ENCODE peak calls at places on chromosomes 6 and 20, in ten cellular contexts. One of them, this sample, is unnamed.
A peak's percentile ranks its signal among the peaks of the same experiment; 100 is the strongest.

GRCh38 chr6:106334646-106335448 is 9.3 kb upstream of the ATG5 start:
- DNase-seq in iPS-NIHi11: peak; percentile 66
- DNase-seq in activated T-helper 1 cell treated with Interleukin-2 at 50 U/mL for 16 hours: peak; percentile 12
- DNase-seq in fibroblast of pulmonary artery: peak; percentile 61
- DNase-seq in putamen: no peak
- DNase-seq in stimulated activated CD4-positive, alpha-beta T cell treated with anti-CD3 and anti-CD28 coated beads, TNF-alpha, amount 100 ng/mL, for 1 hour: peak; percentile 21
- DNase-seq in left colon: peak; percentile 47
- DNase-seq in nephron progenitor cell: peak; percentile 36
- DNase-seq in amniotic stem cell: peak; percentile 22
- DNase-seq in NB4: peak; percentile 66
- DNase-seq in this sample: peak; percentile 72

GRCh38 chr20:35011589-35012226 is 56.0 kb downstream of the MYH7B start:
- DNase-seq in iPS-NIHi11: no peak
- DNase-seq in activated T-helper 1 cell treated with Interleukin-2 at 50 U/mL for 16 hours: no peak
- DNase-seq in fibroblast of pulmonary artery: no peak
- DNase-seq in putamen: no peak
- DNase-seq in stimulated activated CD4-positive, alpha-beta T cell treated with anti-CD3 and anti-CD28 coated beads, TNF-alpha, amount 100 ng/mL, for 1 hour: no peak
- DNase-seq in left colon: no peak
- DNase-seq in nephron progenitor cell: no peak
- DNase-seq in amniotic stem cell: no peak
- DNase-seq in NB4: no peak
- DNase-seq in this sample: peak; percentile 30

GRCh38 chr6:24219670-24220069 is 93.7 kb downstream of the NRSN1 start:
- DNase-seq in iPS-NIHi11: no peak
- DNase-seq in activated T-helper 1 cell treated with Interleukin-2 at 50 U/mL for 16 hours: no peak
- DNase-seq in fibroblast of pulmonary artery: no peak
- DNase-seq in putamen: no peak
- DNase-seq in stimulated activated CD4-positive, alpha-beta T cell treated with anti-CD3 and anti-CD28 coated beads, TNF-alpha, amount 100 ng/mL, for 1 hour: no peak
- DNase-seq in left colon: no peak
- DNase-seq in nephron progenitor cell: no peak
- DNase-seq in amniotic stem cell: no peak
- DNase-seq in NB4: no peak
- DNase-seq in this sample: no peak

GRCh38 chr20:20052074-20052970 is at the start of the genes CFAP61 and CRNKL1:
- DNase-seq in iPS-NIHi11: peak; percentile 93
- DNase-seq in activated T-helper 1 cell treated with Interleukin-2 at 50 U/mL for 16 hours: peak; percentile 93
- DNase-seq in fibroblast of pulmonary artery: peak; percentile 98
- DNase-seq in putamen: peak; percentile 96
- DNase-seq in stimulated activated CD4-positive, alpha-beta T cell treated with anti-CD3 and anti-CD28 coated beads, TNF-alpha, amount 100 ng/mL, for 1 hour: peak; percentile 92
- DNase-seq in left colon: peak; percentile 99
- DNase-seq in nephron progenitor cell: peak; percentile 96
- DNase-seq in amniotic stem cell: peak; percentile 85
- DNase-seq in NB4: peak; percentile 98
- DNase-seq in this sample: peak; percentile 99

GRCh38 chr6:35146453-35146852 is 5.3 kb upstream of the TCP11 start:
- DNase-seq in iPS-NIHi11: peak; percentile 47
- DNase-seq in activated T-helper 1 cell treated with Interleukin-2 at 50 U/mL for 16 hours: no peak
- DNase-seq in fibroblast of pulmonary artery: peak; percentile 68
- DNase-seq in putamen: peak; percentile 56
- DNase-seq in stimulated activated CD4-positive, alpha-beta T cell treated with anti-CD3 and anti-CD28 coated beads, TNF-alpha, amount 100 ng/mL, for 1 hour: no peak
- DNase-seq in left colon: peak; percentile 61
- DNase-seq in nephron progenitor cell: peak; percentile 47
- DNase-seq in amniotic stem cell: no peak
- DNase-seq in NB4: peak; percentile 76
- DNase-seq in this sample: peak; percentile 59

GRCh38 chr20:60040471-60041162 is 82.4 kb downstream of the CDH26 start:
- DNase-seq in iPS-NIHi11: no peak
- DNase-seq in activated T-helper 1 cell treated with Interleukin-2 at 50 U/mL for 16 hours: no peak
- DNase-seq in fibroblast of pulmonary artery: no peak
- DNase-seq in putamen: no peak
- DNase-seq in stimulated activated CD4-positive, alpha-beta T cell treated with anti-CD3 and anti-CD28 coated beads, TNF-alpha, amount 100 ng/mL, for 1 hour: no peak
- DNase-seq in left colon: no peak
- DNase-seq in nephron progenitor cell: no peak
- DNase-seq in amniotic stem cell: no peak
- DNase-seq in NB4: no peak
- DNase-seq in this sample: no peak

GRCh38 chr6:6811151-6812002 is 222.9 kb downstream of the LY86 start:
- DNase-seq in iPS-NIHi11: peak; percentile 76
- DNase-seq in activated T-helper 1 cell treated with Interleukin-2 at 50 U/mL for 16 hours: no peak
- DNase-seq in fibroblast of pulmonary artery: peak; percentile 89
- DNase-seq in putamen: no peak
- DNase-seq in stimulated activated CD4-positive, alpha-beta T cell treated with anti-CD3 and anti-CD28 coated beads, TNF-alpha, amount 100 ng/mL, for 1 hour: no peak
- DNase-seq in left colon: peak; percentile 56
- DNase-seq in nephron progenitor cell: no peak
- DNase-seq in amniotic stem cell: no peak
- DNase-seq in NB4: peak; percentile 52
- DNase-seq in this sample: peak; percentile 18

GRCh38 chr20:33826270-33826897 is 15.2 kb downstream of the CHMP4B start:
- DNase-seq in iPS-NIHi11: peak; percentile 70
- DNase-seq in activated T-helper 1 cell treated with Interleukin-2 at 50 U/mL for 16 hours: no peak
- DNase-seq in fibroblast of pulmonary artery: no peak
- DNase-seq in putamen: no peak
- DNase-seq in stimulated activated CD4-positive, alpha-beta T cell treated with anti-CD3 and anti-CD28 coated beads, TNF-alpha, amount 100 ng/mL, for 1 hour: no peak
- DNase-seq in left colon: no peak
- DNase-seq in nephron progenitor cell: no peak
- DNase-seq in amniotic stem cell: no peak
- DNase-seq in NB4: no peak
- DNase-seq in this sample: no peak

GRCh38 chr20:49695830-49696229 is 17.8 kb downstream of the B4GALT5 start:
- DNase-seq in iPS-NIHi11: no peak
- DNase-seq in activated T-helper 1 cell treated with Interleukin-2 at 50 U/mL for 16 hours: no peak
- DNase-seq in fibroblast of pulmonary artery: no peak
- DNase-seq in putamen: no peak
- DNase-seq in stimulated activated CD4-positive, alpha-beta T cell treated with anti-CD3 and anti-CD28 coated beads, TNF-alpha, amount 100 ng/mL, for 1 hour: no peak
- DNase-seq in left colon: no peak
- DNase-seq in nephron progenitor cell: no peak
- DNase-seq in amniotic stem cell: no peak
- DNase-seq in NB4: no peak
- DNase-seq in this sample: no peak

GRCh38 chr6:82875573-82876185 is 190.0 kb downstream of the UBE3D start:
- DNase-seq in iPS-NIHi11: no peak
- DNase-seq in activated T-helper 1 cell treated with Interleukin-2 at 50 U/mL for 16 hours: no peak
- DNase-seq in fibroblast of pulmonary artery: peak; percentile 63
- DNase-seq in putamen: no peak
- DNase-seq in stimulated activated CD4-positive, alpha-beta T cell treated with anti-CD3 and anti-CD28 coated beads, TNF-alpha, amount 100 ng/mL, for 1 hour: no peak
- DNase-seq in left colon: no peak
- DNase-seq in nephron progenitor cell: no peak
- DNase-seq in amniotic stem cell: peak; percentile 11
- DNase-seq in NB4: no peak
- DNase-seq in this sample: no peak

GRCh38 chr6:47161176-47161687 is 119.1 kb upstream of the ADGRF1 start:
- DNase-seq in iPS-NIHi11: no peak
- DNase-seq in activated T-helper 1 cell treated with Interleukin-2 at 50 U/mL for 16 hours: no peak
- DNase-seq in fibroblast of pulmonary artery: peak; percentile 63
- DNase-seq in putamen: peak; percentile 26
- DNase-seq in stimulated activated CD4-positive, alpha-beta T cell treated with anti-CD3 and anti-CD28 coated beads, TNF-alpha, amount 100 ng/mL, for 1 hour: no peak
- DNase-seq in left colon: no peak
- DNase-seq in nephron progenitor cell: no peak
- DNase-seq in amniotic stem cell: peak; percentile 22
- DNase-seq in NB4: peak; percentile 83
- DNase-seq in this sample: no peak

GRCh38 chr20:4932061-4932460 is 69.2 kb downstream of the SLC23A2 start:
- DNase-seq in iPS-NIHi11: no peak
- DNase-seq in activated T-helper 1 cell treated with Interleukin-2 at 50 U/mL for 16 hours: no peak
- DNase-seq in fibroblast of pulmonary artery: no peak
- DNase-seq in putamen: no peak
- DNase-seq in stimulated activated CD4-positive, alpha-beta T cell treated with anti-CD3 and anti-CD28 coated beads, TNF-alpha, amount 100 ng/mL, for 1 hour: no peak
- DNase-seq in left colon: no peak
- DNase-seq in nephron progenitor cell: no peak
- DNase-seq in amniotic stem cell: no peak
- DNase-seq in NB4: no peak
- DNase-seq in this sample: no peak

GRCh38 chr20:61954276-61955021 is 111.2 kb downstream of the TAF4 start:
- DNase-seq in iPS-NIHi11: no peak
- DNase-seq in activated T-helper 1 cell treated with Interleukin-2 at 50 U/mL for 16 hours: no peak
- DNase-seq in fibroblast of pulmonary artery: no peak
- DNase-seq in putamen: no peak
- DNase-seq in stimulated activated CD4-positive, alpha-beta T cell treated with anti-CD3 and anti-CD28 coated beads, TNF-alpha, amount 100 ng/mL, for 1 hour: no peak
- DNase-seq in left colon: no peak
- DNase-seq in nephron progenitor cell: no peak
- DNase-seq in amniotic stem cell: no peak
- DNase-seq in NB4: no peak
- DNase-seq in this sample: no peak

GRCh38 chr20:63457737-63458136 is 14.7 kb downstream of the KCNQ2 start:
- DNase-seq in iPS-NIHi11: no peak
- DNase-seq in activated T-helper 1 cell treated with Interleukin-2 at 50 U/mL for 16 hours: no peak
- DNase-seq in fibroblast of pulmonary artery: no peak
- DNase-seq in putamen: no peak
- DNase-seq in stimulated activated CD4-positive, alpha-beta T cell treated with anti-CD3 and anti-CD28 coated beads, TNF-alpha, amount 100 ng/mL, for 1 hour: no peak
- DNase-seq in left colon: peak; percentile 14
- DNase-seq in nephron progenitor cell: no peak
- DNase-seq in amniotic stem cell: no peak
- DNase-seq in NB4: peak; percentile 58
- DNase-seq in this sample: no peak

GRCh38 chr20:37796733-37797132 is 102.9 kb downstream of the CTNNBL1 start:
- DNase-seq in iPS-NIHi11: no peak
- DNase-seq in activated T-helper 1 cell treated with Interleukin-2 at 50 U/mL for 16 hours: no peak
- DNase-seq in fibroblast of pulmonary artery: no peak
- DNase-seq in putamen: no peak
- DNase-seq in stimulated activated CD4-positive, alpha-beta T cell treated with anti-CD3 and anti-CD28 coated beads, TNF-alpha, amount 100 ng/mL, for 1 hour: no peak
- DNase-seq in left colon: no peak
- DNase-seq in nephron progenitor cell: no peak
- DNase-seq in amniotic stem cell: no peak
- DNase-seq in NB4: no peak
- DNase-seq in this sample: no peak

GRCh38 chr6:12279322-12280098 is 10.7 kb upstream of the EDN1 start:
- DNase-seq in iPS-NIHi11: no peak
- DNase-seq in activated T-helper 1 cell treated with Interleukin-2 at 50 U/mL for 16 hours: no peak
- DNase-seq in fibroblast of pulmonary artery: no peak
- DNase-seq in putamen: no peak
- DNase-seq in stimulated activated CD4-positive, alpha-beta T cell treated with anti-CD3 and anti-CD28 coated beads, TNF-alpha, amount 100 ng/mL, for 1 hour: no peak
- DNase-seq in left colon: no peak
- DNase-seq in nephron progenitor cell: no peak
- DNase-seq in amniotic stem cell: no peak
- DNase-seq in NB4: no peak
- DNase-seq in this sample: no peak

GRCh38 chr6:88361298-88361697 is 195.2 kb upstream of the CNR1 start:
- DNase-seq in iPS-NIHi11: no peak
- DNase-seq in activated T-helper 1 cell treated with Interleukin-2 at 50 U/mL for 16 hours: no peak
- DNase-seq in fibroblast of pulmonary artery: no peak
- DNase-seq in putamen: no peak
- DNase-seq in stimulated activated CD4-positive, alpha-beta T cell treated with anti-CD3 and anti-CD28 coated beads, TNF-alpha, amount 100 ng/mL, for 1 hour: no peak
- DNase-seq in left colon: no peak
- DNase-seq in nephron progenitor cell: no peak
- DNase-seq in amniotic stem cell: no peak
- DNase-seq in NB4: no peak
- DNase-seq in this sample: no peak

GRCh38 chr6:109450801-109451200 is 4.8 kb downstream of the MICAL1 start:
- DNase-seq in iPS-NIHi11: no peak
- DNase-seq in activated T-helper 1 cell treated with Interleukin-2 at 50 U/mL for 16 hours: no peak
- DNase-seq in fibroblast of pulmonary artery: no peak
- DNase-seq in putamen: no peak
- DNase-seq in stimulated activated CD4-positive, alpha-beta T cell treated with anti-CD3 and anti-CD28 coated beads, TNF-alpha, amount 100 ng/mL, for 1 hour: no peak
- DNase-seq in left colon: no peak
- DNase-seq in nephron progenitor cell: no peak
- DNase-seq in amniotic stem cell: no peak
- DNase-seq in NB4: no peak
- DNase-seq in this sample: no peak

GRCh38 chr20:58081842-58082241 is 146.6 kb downstream of the ANKRD60 start:
- DNase-seq in iPS-NIHi11: no peak
- DNase-seq in activated T-helper 1 cell treated with Interleukin-2 at 50 U/mL for 16 hours: no peak
- DNase-seq in fibroblast of pulmonary artery: peak; percentile 50
- DNase-seq in putamen: no peak
- DNase-seq in stimulated activated CD4-positive, alpha-beta T cell treated with anti-CD3 and anti-CD28 coated beads, TNF-alpha, amount 100 ng/mL, for 1 hour: no peak
- DNase-seq in left colon: no peak
- DNase-seq in nephron progenitor cell: no peak
- DNase-seq in amniotic stem cell: no peak
- DNase-seq in NB4: no peak
- DNase-seq in this sample: no peak

GRCh38 chr20:50678213-50678898 is 13.0 kb downstream of the RIPOR3 start:
- DNase-seq in iPS-NIHi11: no peak
- DNase-seq in activated T-helper 1 cell treated with Interleukin-2 at 50 U/mL for 16 hours: no peak
- DNase-seq in fibroblast of pulmonary artery: peak; percentile 85
- DNase-seq in putamen: no peak
- DNase-seq in stimulated activated CD4-positive, alpha-beta T cell treated with anti-CD3 and anti-CD28 coated beads, TNF-alpha, amount 100 ng/mL, for 1 hour: no peak
- DNase-seq in left colon: peak; percentile 49
- DNase-seq in nephron progenitor cell: no peak
- DNase-seq in amniotic stem cell: no peak
- DNase-seq in NB4: peak; percentile 43
- DNase-seq in this sample: peak; percentile 85

GRCh38 chr6:83958250-83958685 is 75.3 kb upstream of the MRAP2 start:
- DNase-seq in iPS-NIHi11: no peak
- DNase-seq in activated T-helper 1 cell treated with Interleukin-2 at 50 U/mL for 16 hours: no peak
- DNase-seq in fibroblast of pulmonary artery: no peak
- DNase-seq in putamen: no peak
- DNase-seq in stimulated activated CD4-positive, alpha-beta T cell treated with anti-CD3 and anti-CD28 coated beads, TNF-alpha, amount 100 ng/mL, for 1 hour: no peak
- DNase-seq in left colon: no peak
- DNase-seq in nephron progenitor cell: no peak
- DNase-seq in amniotic stem cell: no peak
- DNase-seq in NB4: no peak
- DNase-seq in this sample: no peak

GRCh38 chr6:106223300-106223930 is 102.1 kb downstream of the ATG5 start:
- DNase-seq in iPS-NIHi11: peak; percentile 17
- DNase-seq in activated T-helper 1 cell treated with Interleukin-2 at 50 U/mL for 16 hours: peak; percentile 28
- DNase-seq in fibroblast of pulmonary artery: peak; percentile 85
- DNase-seq in putamen: peak; percentile 50
- DNase-seq in stimulated activated CD4-positive, alpha-beta T cell treated with anti-CD3 and anti-CD28 coated beads, TNF-alpha, amount 100 ng/mL, for 1 hour: peak; percentile 25
- DNase-seq in left colon: peak; percentile 82
- DNase-seq in nephron progenitor cell: peak; percentile 61
- DNase-seq in amniotic stem cell: peak; percentile 56
- DNase-seq in NB4: peak; percentile 76
- DNase-seq in this sample: peak; percentile 92

GRCh38 chr6:108080010-108080780 is 5.7 kb upstream of the OSTM1 start:
- DNase-seq in iPS-NIHi11: no peak
- DNase-seq in activated T-helper 1 cell treated with Interleukin-2 at 50 U/mL for 16 hours: no peak
- DNase-seq in fibroblast of pulmonary artery: peak; percentile 63
- DNase-seq in putamen: no peak
- DNase-seq in stimulated activated CD4-positive, alpha-beta T cell treated with anti-CD3 and anti-CD28 coated beads, TNF-alpha, amount 100 ng/mL, for 1 hour: no peak
- DNase-seq in left colon: no peak
- DNase-seq in nephron progenitor cell: no peak
- DNase-seq in amniotic stem cell: peak; percentile 12
- DNase-seq in NB4: no peak
- DNase-seq in this sample: no peak

GRCh38 chr6:34610819-34611477 is 54.8 kb upstream of the SPDEF start:
- DNase-seq in iPS-NIHi11: no peak
- DNase-seq in activated T-helper 1 cell treated with Interleukin-2 at 50 U/mL for 16 hours: no peak
- DNase-seq in fibroblast of pulmonary artery: peak; percentile 87
- DNase-seq in putamen: no peak
- DNase-seq in stimulated activated CD4-positive, alpha-beta T cell treated with anti-CD3 and anti-CD28 coated beads, TNF-alpha, amount 100 ng/mL, for 1 hour: no peak
- DNase-seq in left colon: no peak
- DNase-seq in nephron progenitor cell: no peak
- DNase-seq in amniotic stem cell: peak; percentile 34
- DNase-seq in NB4: peak; percentile 15
- DNase-seq in this sample: no peak

GRCh38 chr6:128074561-128074960 is 173.7 kb upstream of the THEMIS start:
- DNase-seq in iPS-NIHi11: no peak
- DNase-seq in activated T-helper 1 cell treated with Interleukin-2 at 50 U/mL for 16 hours: no peak
- DNase-seq in fibroblast of pulmonary artery: no peak
- DNase-seq in putamen: no peak
- DNase-seq in stimulated activated CD4-positive, alpha-beta T cell treated with anti-CD3 and anti-CD28 coated beads, TNF-alpha, amount 100 ng/mL, for 1 hour: no peak
- DNase-seq in left colon: no peak
- DNase-seq in nephron progenitor cell: no peak
- DNase-seq in amniotic stem cell: no peak
- DNase-seq in NB4: no peak
- DNase-seq in this sample: no peak

GRCh38 chr20:51333971-51334370 is 208.5 kb downstream of the NFATC2 start:
- DNase-seq in iPS-NIHi11: no peak
- DNase-seq in activated T-helper 1 cell treated with Interleukin-2 at 50 U/mL for 16 hours: no peak
- DNase-seq in fibroblast of pulmonary artery: no peak
- DNase-seq in putamen: no peak
- DNase-seq in stimulated activated CD4-positive, alpha-beta T cell treated with anti-CD3 and anti-CD28 coated beads, TNF-alpha, amount 100 ng/mL, for 1 hour: no peak
- DNase-seq in left colon: no peak
- DNase-seq in nephron progenitor cell: no peak
- DNase-seq in amniotic stem cell: no peak
- DNase-seq in NB4: no peak
- DNase-seq in this sample: no peak

GRCh38 chr20:57198359-57199072 is 67.9 kb downstream of the BMP7 start:
- DNase-seq in iPS-NIHi11: peak; percentile 57
- DNase-seq in activated T-helper 1 cell treated with Interleukin-2 at 50 U/mL for 16 hours: no peak
- DNase-seq in fibroblast of pulmonary artery: no peak
- DNase-seq in putamen: no peak
- DNase-seq in stimulated activated CD4-positive, alpha-beta T cell treated with anti-CD3 and anti-CD28 coated beads, TNF-alpha, amount 100 ng/mL, for 1 hour: no peak
- DNase-seq in left colon: no peak
- DNase-seq in nephron progenitor cell: peak; percentile 41
- DNase-seq in amniotic stem cell: no peak
- DNase-seq in NB4: peak; percentile 31
- DNase-seq in this sample: no peak

GRCh38 chr6:218153-219018 is 73.9 kb upstream of the DUSP22 start:
- DNase-seq in iPS-NIHi11: no peak
- DNase-seq in activated T-helper 1 cell treated with Interleukin-2 at 50 U/mL for 16 hours: no peak
- DNase-seq in fibroblast of pulmonary artery: no peak
- DNase-seq in putamen: no peak
- DNase-seq in stimulated activated CD4-positive, alpha-beta T cell treated with anti-CD3 and anti-CD28 coated beads, TNF-alpha, amount 100 ng/mL, for 1 hour: no peak
- DNase-seq in left colon: no peak
- DNase-seq in nephron progenitor cell: peak; percentile 69
- DNase-seq in amniotic stem cell: no peak
- DNase-seq in NB4: no peak
- DNase-seq in this sample: peak; percentile 72

This sample was measured in Peyer's patch.